ENCODE peak calls at places on chromosome 1, in seven cellular contexts. Y, T, N, V, A, X and K are unnamed samples.

GRCh38 chr1:84247425-84248220 is 53.9 kb upstream of the SAMD13 start:
- DNase-seq in N (peak; percentile 68), A (no peak), Y (no peak), T (peak; percentile 12), X (no peak), V (no peak), K (no peak)

GRCh38 chr1:168991667-168992475 is 114.6 kb upstream of the ATP1B1 start:
- DNase-seq in Y (no peak), T (no peak), V (no peak), X (no peak), N (no peak), A (no peak), K (no peak)

GRCh38 chr1:15617874-15618684 is 821 bp downstream of the DDI2 start:
- DNase-seq in T (peak; percentile 75), Y (peak; percentile 33), V (peak; percentile 57), X (peak; percentile 39), N (no peak), A (peak; percentile 43), K (peak; percentile 78)

GRCh38 chr1:44566281-44567046 is 107.8 kb downstream of the TMEM53 start:
- DNase-seq in T (no peak), N (no peak), A (no peak), X (no peak), Y (no peak), V (no peak), K (no peak)

GRCh38 chr1:41442697-41443251 is 41.7 kb downstream of the EDN2 start:
- DNase-seq in A (no peak), Y (no peak), V (no peak), X (no peak), T (no peak), N (no peak), K (no peak)

GRCh38 chr1:12475158-12475934 is 142.7 kb downstream of the DHRS3 start:
- DNase-seq in V (no peak), Y (no peak), N (no peak), X (no peak), A (no peak), T (no peak), K (no peak)

GRCh38 chr1:8663915-8664331 is 153.5 kb downstream of the RERE start:
- DNase-seq in Y (no peak), T (no peak), V (no peak), N (no peak), A (peak; percentile 39), X (no peak), K (no peak)

GRCh38 chr1:169103002-169103401 is 3.5 kb upstream of the ATP1B1 start:
- DNase-seq in N (no peak), X (no peak), A (no peak), T (no peak), Y (no peak), V (no peak), K (no peak)

GRCh38 chr1:208781391-208782035 is 537.3 kb upstream of the PLXNA2 start:
- DNase-seq in T (no peak), V (peak; percentile 83), A (no peak), X (no peak), Y (no peak), N (no peak), K (no peak)

GRCh38 chr1:96508226-96508625 is 213.4 kb upstream of the PTBP2 start:
- DNase-seq in T (no peak), V (no peak), X (no peak), A (no peak), Y (no peak), N (no peak), K (no peak)

GRCh38 chr1:107557095-107557494 is 407.9 kb downstream of the VAV3 start:
- DNase-seq in A (no peak), X (no peak), N (no peak), V (no peak), Y (no peak), T (no peak), K (no peak)

GRCh38 chr1:24526940-24527542 is 24.4 kb downstream of the RCAN3 start:
- DNase-seq in N (peak; percentile 26), A (peak; percentile 10), V (peak; percentile 72), Y (peak; percentile 53), X (no peak), T (peak; percentile 44), K (no peak)

GRCh38 chr1:42932442-42932941 is 26.2 kb downstream of the SLC2A1 start:
- DNase-seq in X (no peak), T (no peak), V (no peak), A (no peak), Y (no peak), N (no peak), K (peak; percentile 47)
- H3K4me1 ChIP-seq in X (peaks cover 13% of the 10 kb centered on the region), T (peaks cover 84% of the 10 kb centered on the region), V (peaks cover 40% of the 10 kb centered on the region), A (no peaks in the 10 kb centered on the region), Y (peaks cover 80% of the 10 kb centered on the region), N (peaks cover 71% of the 10 kb centered on the region), K (peaks cover 43% of the 10 kb centered on the region)

GRCh38 chr1:52263153-52263910 is 102.7 kb downstream of the CC2D1B start:
- DNase-seq in Y (no peak), T (no peak), N (no peak), A (no peak), V (no peak), X (no peak), K (no peak)

GRCh38 chr1:52264530-52265115 is 101.4 kb downstream of the CC2D1B start:
- DNase-seq in X (no peak), V (no peak), Y (no peak), T (no peak), A (no peak), N (no peak), K (no peak)

GRCh38 chr1:52259886-52260285 is 106.1 kb downstream of the CC2D1B start:
- DNase-seq in X (no peak), A (no peak), N (no peak), T (no peak), Y (no peak), V (no peak), K (no peak)
- H3K4me1 ChIP-seq in X (no peaks in the 10 kb centered on the region), A (no peaks in the 10 kb centered on the region), N (peaks cover 6% of the 10 kb centered on the region), T (no peaks in the 10 kb centered on the region), Y (no peaks in the 10 kb centered on the region), V (no peaks in the 10 kb centered on the region), K (no peaks in the 10 kb centered on the region)

GRCh38 chr1:154405762-154406571 is 824 bp downstream of the IL6R start:
- DNase-seq in A (peak; percentile 96), T (peak; percentile 60), V (peak; percentile 56), Y (peak; percentile 47), N (peak; percentile 55), X (peak; percentile 91), K (peak; percentile 88)
- H3K4me1 ChIP-seq in A (peaks cover 24% of the 10 kb centered on the region), T (peaks cover 19% of the 10 kb centered on the region), V (peaks cover 17% of the 10 kb centered on the region), Y (peaks cover 83% of the 10 kb centered on the region), N (peaks cover 31% of the 10 kb centered on the region), X (peaks cover 43% of the 10 kb centered on the region), K (peaks cover 54% of the 10 kb centered on the region)

DNA sequence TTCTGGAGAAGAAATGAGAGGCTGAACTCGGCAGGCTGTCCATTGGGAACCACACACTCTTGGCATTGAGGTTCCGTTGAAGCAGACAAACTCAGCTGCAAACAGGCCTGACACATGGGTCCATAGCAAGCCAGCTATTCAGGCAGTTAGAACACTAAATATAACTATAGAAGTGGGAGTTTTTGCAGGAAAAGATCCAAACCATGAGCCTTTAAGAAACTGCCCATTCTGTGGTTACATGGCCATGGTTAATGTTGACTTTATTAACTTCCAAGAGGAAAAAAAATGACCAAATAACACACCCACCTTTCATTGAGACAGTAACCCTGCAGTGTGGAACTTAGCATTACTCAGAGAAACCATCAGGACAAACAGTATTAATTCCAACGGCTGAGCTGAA is 84.7 kb upstream of the BCL10 start:
- DNase-seq in V (no peak), X (no peak), T (no peak), N (no peak), Y (no peak), A (no peak), K (no peak)
- H3K4me1 ChIP-seq in V (no peaks in the 10 kb centered on the region), X (peaks cover 20% of the 10 kb centered on the region), T (no peaks in the 10 kb centered on the region), N (peaks cover 36% of the 10 kb centered on the region), Y (no peaks in the 10 kb centered on the region), A (peaks cover 13% of the 10 kb centered on the region), K (peaks cover 7% of the 10 kb centered on the region)

DNA sequence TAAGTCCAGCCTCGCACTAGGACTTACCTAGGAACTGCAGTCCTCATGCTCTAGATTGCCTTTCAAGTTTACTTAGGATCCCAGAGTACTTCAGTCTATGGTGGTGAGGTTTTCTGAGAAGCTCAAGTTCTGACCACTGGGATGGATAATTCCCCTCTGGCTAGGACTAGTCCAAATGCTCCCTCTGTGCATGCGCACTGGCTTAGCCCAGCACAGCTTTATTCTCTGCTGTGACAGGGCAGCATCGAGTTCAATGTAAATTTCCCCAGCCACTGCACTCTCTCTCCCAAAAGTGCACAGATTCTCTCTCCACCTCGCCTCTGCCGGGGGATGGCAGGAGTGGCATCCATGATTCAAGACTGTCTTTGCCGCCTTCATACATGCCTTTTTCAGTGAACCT is 241.6 kb downstream of the ZNF326 start:
- DNase-seq in T (no peak), A (no peak), N (no peak), Y (no peak), X (no peak), V (no peak), K (no peak)
- H3K4me1 ChIP-seq in T (no peaks in the 10 kb centered on the region), A (no peaks in the 10 kb centered on the region), N (no peaks in the 10 kb centered on the region), Y (no peaks in the 10 kb centered on the region), X (no peaks in the 10 kb centered on the region), V (no peaks in the 10 kb centered on the region), K (no peaks in the 10 kb centered on the region)